ENCODE peak calls at places on chromosome 9, in four cellular contexts. N, V, H and U are unnamed samples.

GRCh38 chr9:37971107-37971459 is 67.2 kb upstream of the SLC25A51 start:
- DNase-seq in H (no peak), N (no peak), V (no peak), U (no peak)

GRCh38 chr9:73042155-73042554 is 89.3 kb upstream of the ALDH1A1 start:
- DNase-seq in H (no peak), N (no peak), V (no peak), U (no peak)

GRCh38 chr9:129823163-129823933 is 588 bp downstream of the TOR1A start:
- DNase-seq in N (no peak), H (peak), V (peak), U (no peak)

GRCh38 chr9:92342825-92343488 is 17.2 kb downstream of the CENPP start:
- DNase-seq in N (no peak), V (no peak), H (no peak), U (no peak)

GRCh38 chr9:136764301-136764891 is at the start of gene LCN15:
- DNase-seq in N (no peak), H (no peak), V (peak), U (no peak)

GRCh38 chr9:104009853-104010252 is 84.3 kb upstream of the SMC2 start:
- DNase-seq in V (no peak), H (no peak), N (no peak), U (no peak)

GRCh38 chr9:76433851-76434250 is 25.1 kb upstream of the GCNT1 start:
- DNase-seq in H (no peak), N (no peak), V (no peak), U (no peak)

GRCh38 chr9:134178394-134178780 is 14.0 kb upstream of the RNU6ATAC start:
- DNase-seq in V (no peak), N (no peak), H (no peak), U (no peak)

GRCh38 chr9:115000217-115000639 is 69.8 kb upstream of the TNFSF8 start:
- DNase-seq in N (no peak), H (no peak), V (no peak), U (no peak)

GRCh38 chr9:36189978-36190377 is 743 bp upstream of the CLTA start:
- DNase-seq in H (no peak), N (peak), V (no peak), U (no peak)

GRCh38 chr9:134391319-134392231 is 65.3 kb downstream of the RXRA start:
- DNase-seq in V (peak), N (peak), H (no peak), U (peak)

GRCh38 chr9:119963258-119963797 is 594.1 kb upstream of the BRINP1 start:
- DNase-seq in N (no peak), H (no peak), V (no peak), U (no peak)

GRCh38 chr9:123081824-123082223 is 48.4 kb downstream of the GPR21 start:
- DNase-seq in V (peak), N (no peak), H (peak), U (no peak)

GRCh38 chr9:100167176-100167575 is 68.1 kb downstream of the INVS start:
- DNase-seq in N (no peak), V (no peak), H (no peak), U (no peak)

GRCh38 chr9:100170085-100170484 is 71.0 kb downstream of the INVS start:
- DNase-seq in V (no peak), H (no peak), N (no peak), U (no peak)

GRCh38 chr9:100170556-100170955 is 71.5 kb downstream of the INVS start:
- DNase-seq in H (no peak), V (no peak), N (no peak), U (no peak)

GRCh38 chr9:100167912-100168775 is 69.1 kb downstream of the INVS start:
- DNase-seq in H (no peak), N (no peak), V (no peak), U (no peak)
- TF ChIP-seq CTCF in H (no peak), N (no peak), V (no peak), U (no peak)

GRCh38 chr9:1869843-1870242 is 145.3 kb upstream of the SMARCA2 start:
- DNase-seq in H (peak), N (no peak), V (peak), U (no peak)
- TF ChIP-seq CTCF in H (peak), N (no peak), V (peak), U (peak)

GRCh38 chr9:34590376-34591090 is 1.0 kb upstream of the CNTFR start:
- DNase-seq in H (no peak), V (no peak), N (peak), U (no peak)

GRCh38 chr9:34591091-34591910 is 1.8 kb upstream of the CNTFR start:
- DNase-seq in N (peak), H (peak), V (peak), U (peak)

GRCh38 chr9:34592895-34593601 is 3.5 kb upstream of the CNTFR start:
- DNase-seq in V (no peak), H (no peak), N (peak), U (no peak)

GRCh38 chr9:34594177-34594576 is 4.7 kb upstream of the CNTFR start:
- DNase-seq in V (no peak), N (no peak), H (no peak), U (no peak)

DNA sequence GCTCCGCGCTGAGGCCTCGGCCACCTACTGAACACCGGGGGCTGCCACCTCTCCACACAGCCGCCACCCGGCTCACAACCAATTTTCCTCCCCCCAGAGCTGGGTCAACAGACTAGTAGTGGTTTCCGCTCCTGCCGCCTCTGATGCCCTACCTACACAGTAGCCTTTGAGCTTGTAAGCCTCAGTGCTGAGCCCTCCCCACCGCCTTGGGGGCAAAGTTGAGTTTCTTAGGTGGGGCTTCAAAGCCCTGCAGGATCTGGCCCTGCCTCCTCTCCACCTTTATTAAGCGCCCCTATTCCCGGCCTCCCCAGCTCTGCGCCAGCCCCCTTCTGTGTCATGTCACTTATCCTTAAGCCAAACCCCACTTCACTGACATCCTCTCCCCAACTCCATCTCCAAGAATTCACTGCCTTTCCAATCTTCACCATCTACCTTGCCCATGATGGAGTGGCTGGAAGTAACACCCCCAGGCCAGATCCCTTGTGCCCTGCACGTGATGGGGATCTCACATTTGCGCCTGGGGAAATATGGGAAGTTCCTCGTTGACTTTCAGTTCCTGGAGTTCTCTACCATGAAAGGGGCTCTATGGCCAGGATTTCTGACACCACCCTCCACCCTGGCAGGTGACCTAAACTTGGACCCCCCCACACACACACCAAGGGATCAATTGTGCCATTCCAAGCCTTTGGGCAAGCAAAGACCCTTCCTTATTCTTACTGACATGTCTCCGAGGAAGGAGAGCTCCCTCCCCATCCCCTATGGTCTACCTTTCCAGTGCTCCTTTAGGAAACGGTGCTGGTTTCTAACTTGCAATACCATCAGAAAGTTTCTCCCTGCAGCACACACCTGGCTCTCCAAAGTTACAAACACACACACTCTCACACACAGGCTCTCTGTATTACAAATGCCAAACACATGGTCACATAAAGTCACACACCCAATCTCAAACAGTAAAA is 2.7 kb upstream of the CNTFR start:
- DNase-seq in N (no peak), V (no peak), H (no peak), U (no peak)
- TF ChIP-seq CTCF in N (no peak), V (no peak), H (peak), U (no peak)

DNA sequence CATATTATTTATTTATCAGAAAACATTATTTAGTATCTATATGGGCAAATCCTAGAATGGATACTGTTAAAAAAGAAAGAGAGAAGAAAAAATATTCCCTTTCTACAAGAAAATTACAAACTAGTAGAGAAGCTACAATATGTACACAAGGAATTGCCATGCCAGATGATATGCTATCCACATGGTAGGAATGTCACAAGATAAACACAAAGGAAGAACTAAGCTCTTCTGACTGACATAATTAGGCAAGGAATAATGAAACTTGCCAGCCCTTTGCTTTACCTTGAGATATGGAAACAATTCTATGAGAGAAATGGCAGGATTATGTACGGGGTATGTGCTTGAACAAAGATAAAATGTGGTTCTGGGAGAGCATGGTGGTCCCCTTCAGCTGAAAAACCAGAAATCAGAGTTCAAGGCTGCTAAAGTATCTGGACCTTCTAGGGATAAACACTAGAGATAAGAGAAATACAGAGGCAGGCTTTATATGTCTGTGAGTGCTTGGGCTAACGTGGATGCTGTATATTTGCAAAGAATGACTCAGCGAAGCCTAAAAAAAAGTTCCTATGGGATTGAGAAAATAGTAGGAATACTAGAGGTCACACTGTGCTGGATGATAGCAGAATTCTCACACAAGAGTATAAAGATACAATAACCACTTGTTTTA is 451.6 kb downstream of the TLE1 start:
- DNase-seq in N (no peak), H (no peak), V (no peak), U (no peak)
- TF ChIP-seq CTCF in N (no peak), H (no peak), V (no peak), U (no peak)

GRCh38 chr9:121499427-121500164 is at the start of gene GGTA1:
- DNase-seq in H (peak), N (peak), V (peak), U (no peak)
- TF ChIP-seq CTCF in H (no peak), N (no peak), V (no peak), U (no peak)

GRCh38 chr9:132406554-132407122 is at the start of gene TTF1:
- DNase-seq in H (peak), V (peak), N (peak), U (peak)
- TF ChIP-seq CTCF in H (no peak), V (no peak), N (no peak), U (no peak)

GRCh38 chr9:23587903-23588302 is 238.1 kb downstream of the ELAVL2 start:
- DNase-seq in V (no peak), H (no peak), N (no peak), U (no peak)
- TF ChIP-seq CTCF in V (no peak), H (no peak), N (no peak), U (no peak)

DNA sequence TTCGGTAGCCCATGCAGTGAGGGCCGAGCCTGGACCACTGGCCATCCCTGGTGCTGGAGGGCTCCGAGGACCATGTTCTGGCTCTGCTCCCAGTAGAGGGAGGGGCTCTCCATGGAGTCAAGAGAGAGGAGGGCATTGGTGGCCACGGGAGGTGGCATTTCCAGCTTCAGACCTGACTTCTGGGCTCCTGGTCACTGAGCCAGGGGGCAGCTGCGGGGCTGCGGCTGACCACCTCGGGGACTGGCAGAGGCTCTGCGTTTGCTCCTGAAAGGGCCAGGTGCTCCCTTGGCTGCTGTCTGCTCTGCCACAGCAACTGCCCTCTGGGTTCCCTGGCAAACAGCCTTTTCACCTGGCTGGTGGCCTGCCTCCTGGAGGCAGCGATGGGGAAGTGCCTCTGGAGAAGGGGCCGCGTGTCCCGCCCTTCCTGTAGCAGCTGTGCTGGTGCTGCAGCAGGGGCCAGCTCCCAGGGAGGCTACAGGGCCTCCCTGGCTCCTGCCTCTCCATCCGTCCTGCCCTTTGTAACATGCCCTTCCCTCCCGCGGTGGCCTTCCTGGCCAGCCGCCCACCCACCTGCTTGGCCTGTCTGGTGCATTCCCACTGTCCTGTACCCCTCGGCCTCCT is 144.6 kb downstream of the CACNA1B start:
- DNase-seq in V (no peak), H (no peak), N (no peak), U (no peak)
- TF ChIP-seq CTCF in V (no peak), H (peak), N (no peak), U (no peak)

DNA sequence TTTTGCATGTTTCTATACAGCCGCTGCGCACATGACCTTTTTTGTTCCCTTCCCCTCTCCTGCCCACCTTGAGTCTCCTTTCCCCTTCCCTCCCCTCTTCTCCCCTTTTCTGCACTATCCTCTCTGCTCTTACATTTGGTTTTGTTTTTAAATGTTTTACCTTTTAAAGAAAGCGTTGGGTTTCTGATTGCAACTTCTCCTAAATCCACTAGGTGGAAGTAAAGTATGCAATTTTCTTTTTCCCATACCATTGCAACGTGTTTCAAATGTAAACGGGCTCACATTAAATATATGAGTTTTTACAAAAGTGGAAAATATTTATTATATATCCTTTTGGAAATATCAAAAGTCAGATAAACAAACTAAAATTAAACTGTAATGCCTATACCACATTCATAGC is 500.9 kb downstream of the DIRAS2 start:
- DNase-seq in H (no peak), N (no peak), V (peak), U (no peak)
- TF ChIP-seq CTCF in H (peak), N (peak), V (no peak), U (no peak)

DNA sequence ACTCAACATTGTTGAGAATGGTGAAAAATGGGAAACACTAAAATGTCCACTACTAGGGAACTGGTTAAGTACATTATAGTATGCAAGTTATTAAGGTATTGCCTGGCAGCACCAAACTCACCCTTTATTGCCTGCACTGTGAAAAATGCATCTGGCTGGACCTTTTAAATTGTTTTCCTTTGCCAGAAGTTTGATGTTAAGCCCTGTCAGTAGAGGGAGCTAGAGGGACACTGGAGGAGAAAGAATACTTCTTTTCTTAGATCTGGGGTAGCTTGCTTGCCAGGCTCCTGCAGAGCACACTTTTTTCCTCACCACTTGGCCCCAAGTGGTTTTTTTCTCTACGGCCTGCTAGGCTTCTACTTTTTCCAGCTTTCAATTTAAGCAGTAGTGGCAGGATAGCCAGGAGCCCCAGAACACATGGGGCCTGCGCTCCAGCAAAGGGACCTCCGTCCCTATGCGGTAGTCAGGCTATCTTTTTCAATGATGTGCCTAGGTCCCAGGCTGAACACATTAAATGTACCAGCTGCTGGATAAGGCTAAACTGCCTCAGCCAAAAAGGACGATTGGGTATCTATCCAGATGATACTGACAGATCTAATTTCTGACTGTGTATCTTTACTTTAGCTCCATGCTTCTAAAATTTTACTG is 8.0 kb upstream of the HABP4 start:
- DNase-seq in V (peak), N (no peak), H (no peak), U (no peak)
- TF ChIP-seq CTCF in V (peak), N (peak), H (peak), U (no peak)